ENCODE peak calls at places on chromosomes 7 and 10, in six cellular contexts. L is mammary epithelial cell, Y is GM23248, D is OCI-LY7, O is PC-3, K is neural progenitor cell. C is an unnamed sample.

GRCh38 chr10:86191166-86191565 is 175.4 kb downstream of the GRID1 start:
- DNase-seq in L (no peak), Y (no peak), D (no peak), O (no peak), K (no peak), C (no peak)

GRCh38 chr7:50640779-50641178 is 75.6 kb upstream of the DDC start:
- DNase-seq in L (no peak), Y (no peak), D (no peak), O (no peak), K (no peak), C (no peak)

GRCh38 chr10:29993319-29993876 is 66.0 kb downstream of the JCAD start:
- DNase-seq in L (no peak), Y (no peak), D (no peak), O (no peak), K (no peak), C (peak)

GRCh38 chr10:69327463-69328345 is 49.4 kb downstream of the HK1 start:
- DNase-seq in L (peak), Y (no peak), D (no peak), O (peak), K (no peak), C (peak)

GRCh38 chr7:98869374-98870070 is at the start of gene TMEM130:
- DNase-seq in L (no peak), Y (peak), D (no peak), O (no peak), K (peak), C (no peak)

GRCh38 chr10:125155101-125155500 is 5.3 kb downstream of the CTBP2 start:
- DNase-seq in L (no peak), Y (no peak), D (no peak), O (no peak), K (peak), C (peak)

GRCh38 chr7:101411477-101411954 is 48.8 kb downstream of the COL26A1 start:
- DNase-seq in L (no peak), Y (peak), D (no peak), O (no peak), K (no peak), C (no peak)

GRCh38 chr7:40726559-40726958 is 591.8 kb downstream of the SUGCT start:
- DNase-seq in L (no peak), Y (no peak), D (no peak), O (no peak), K (no peak), C (no peak)

GRCh38 chr10:66625709-66626590 is 299.9 kb upstream of the LRRTM3 start:
- DNase-seq in L (no peak), Y (no peak), D (no peak), O (peak), K (no peak), C (no peak)

GRCh38 chr7:45573199-45573598 is 969 bp upstream of the ADCY1 start:
- DNase-seq in L (no peak), Y (no peak), D (no peak), O (no peak), K (no peak), C (no peak)

GRCh38 chr10:124095096-124095495 is 1.7 kb upstream of the CHST15 start:
- DNase-seq in L (no peak), Y (no peak), D (peak), O (no peak), K (no peak), C (peak)
- H3K4me2 ChIP-seq in L (no peak), Y (no peak), D (peak), O (no peak), K (no peak), C (no peak)

GRCh38 chr7:5442757-5443305 is 19.2 kb upstream of the TNRC18 start:
- DNase-seq in L (no peak), Y (no peak), D (no peak), O (no peak), K (no peak), C (no peak)
- H3K4me2 ChIP-seq in L (no peak), Y (no peak), D (no peak), O (no peak), K (no peak), C (no peak)

GRCh38 chr10:23158370-23158769 is 33.7 kb upstream of the PTF1A start:
- DNase-seq in L (peak), Y (peak), D (peak), O (peak), K (peak), C (peak)
- H3K4me2 ChIP-seq in L (peak), Y (peak), D (peak), O (peak), K (peak), C (no peak)

DNA sequence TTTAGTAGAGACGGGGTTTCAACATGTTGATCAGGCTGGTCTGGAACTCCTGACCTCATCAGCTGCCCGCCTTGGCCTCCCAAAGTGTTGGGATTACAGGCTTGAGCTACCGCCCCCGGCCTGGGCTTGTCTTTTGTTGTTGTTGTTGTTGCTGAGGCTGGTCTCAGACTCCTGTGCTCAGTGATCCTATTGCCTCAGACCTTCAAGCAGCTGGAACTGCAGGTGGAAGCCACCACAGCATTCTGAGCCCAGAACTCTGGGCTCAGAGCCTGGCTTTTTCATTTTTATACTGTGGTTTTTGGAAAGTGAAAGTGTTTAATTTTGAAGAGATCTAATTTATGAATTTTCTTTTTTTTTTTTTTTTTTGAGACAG is 16.2 kb upstream of the DNAJB6 start:
- DNase-seq in L (no peak), Y (peak), D (no peak), O (no peak), K (no peak), C (peak)
- H3K4me2 ChIP-seq in L (no peak), Y (no peak), D (no peak), O (no peak), K (no peak), C (no peak)

GRCh38 chr7:121164247-121164646 is 164.6 kb upstream of the WNT16 start:
- DNase-seq in L (no peak), Y (no peak), D (no peak), O (no peak), K (peak), C (no peak)

GRCh38 chr7:121169469-121169868 is 159.3 kb upstream of the WNT16 start:
- DNase-seq in L (no peak), Y (no peak), D (no peak), O (no peak), K (no peak), C (no peak)

GRCh38 chr7:121166885-121167284 is 161.9 kb upstream of the WNT16 start:
- DNase-seq in L (no peak), Y (no peak), D (no peak), O (no peak), K (peak), C (no peak)

GRCh38 chr7:121163699-121164098 is 165.1 kb upstream of the WNT16 start:
- DNase-seq in L (no peak), Y (no peak), D (peak), O (no peak), K (no peak), C (no peak)

DNA sequence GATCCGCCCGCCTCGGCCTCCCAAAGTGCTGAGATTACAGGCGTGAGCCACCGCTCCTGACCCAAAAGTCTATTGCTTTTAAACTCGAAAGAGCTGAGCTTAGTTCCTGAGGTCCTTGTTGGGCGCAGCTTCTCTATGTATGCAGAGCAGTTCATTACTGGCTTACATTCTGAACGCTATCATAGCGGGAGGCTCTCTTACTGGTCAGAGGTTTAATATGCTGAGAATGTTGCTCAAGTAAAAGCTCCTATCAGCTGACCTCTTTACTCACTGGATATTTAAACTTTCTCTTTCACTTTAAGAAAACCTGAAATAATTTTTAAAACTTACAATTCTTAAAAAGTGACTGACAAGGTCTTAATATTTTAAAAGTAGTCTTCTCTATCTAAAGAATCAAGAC is 160.8 kb upstream of the WNT16 start:
- DNase-seq in L (no peak), Y (no peak), D (no peak), O (no peak), K (no peak), C (no peak)
- H3K4me2 ChIP-seq in L (no peak), Y (no peak), D (no peak), O (no peak), K (no peak), C (no peak)

DNA sequence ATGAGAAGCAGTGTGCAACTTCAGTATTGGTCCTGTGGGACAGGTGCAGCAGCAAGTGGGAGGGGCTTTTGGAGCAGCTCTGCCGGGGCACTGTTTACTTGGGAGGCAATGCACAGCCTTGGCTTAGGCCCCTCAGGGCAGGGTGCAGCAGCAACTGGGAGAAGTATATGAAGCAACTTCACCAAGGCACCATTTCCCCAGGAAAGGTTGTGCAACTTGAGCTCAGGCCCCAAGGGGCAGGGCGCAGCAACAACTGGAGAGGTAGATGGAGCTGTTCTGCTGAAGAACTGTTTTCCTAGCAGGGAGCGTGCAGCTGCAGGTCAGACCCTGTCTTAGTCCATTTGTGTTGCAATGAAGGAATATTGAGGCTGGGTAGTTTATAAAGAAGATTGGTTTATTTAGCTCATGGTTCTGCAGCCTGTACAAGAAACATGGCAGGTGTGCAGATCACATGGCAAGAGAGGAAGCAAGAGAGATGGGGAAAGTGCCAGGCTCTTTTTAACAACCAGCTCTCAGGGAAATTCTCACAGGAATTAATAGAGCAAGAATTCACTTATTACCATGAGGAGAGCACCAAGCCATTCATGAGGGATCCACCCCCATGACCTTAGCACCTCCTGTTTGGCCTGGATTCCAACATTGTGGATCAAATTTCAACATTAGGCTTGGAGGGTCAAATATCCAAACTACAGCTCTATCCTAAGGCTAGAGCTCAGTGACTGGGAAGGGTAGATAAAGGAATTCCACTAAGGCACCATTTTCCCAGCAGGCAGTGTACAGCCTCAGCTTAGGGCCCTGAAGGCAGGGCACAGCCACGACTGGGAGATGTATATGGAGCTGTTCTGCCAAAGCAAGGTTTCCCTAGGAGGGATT is 10.9 kb downstream of the GPR141 start:
- DNase-seq in L (no peak), Y (no peak), D (no peak), O (no peak), K (peak), C (no peak)
- H3K4me2 ChIP-seq in L (no peak), Y (no peak), D (no peak), O (no peak), K (no peak), C (no peak)

C was measured in mesenchymal stem cell.